ENCODE peak calls at places on chromosomes 6 and 20, in four cellular contexts. One of them, this sample, is unnamed.

GRCh38 chr6:21831531-21832291 is 238.2 kb downstream of the SOX4 start:
- DNase-seq in pancreas: no peak
- DNase-seq in psoas muscle: no peak
- DNase-seq in astrocyte of the cerebellum: peak
- DNase-seq in this sample: no peak

GRCh38 chr6:128456510-128457244 is 63.7 kb downstream of the PTPRK start:
- DNase-seq in astrocyte of the cerebellum: no peak
- DNase-seq in psoas muscle: no peak
- DNase-seq in pancreas: no peak
- DNase-seq in this sample: no peak

GRCh38 chr6:16338577-16339262 is 100.3 kb downstream of the GMPR start:
- DNase-seq in astrocyte of the cerebellum: peak
- DNase-seq in pancreas: no peak
- DNase-seq in psoas muscle: peak
- DNase-seq in this sample: peak

GRCh38 chr6:151400473-151400872 is 9.1 kb upstream of the ZBTB2 start:
- DNase-seq in pancreas: no peak
- DNase-seq in psoas muscle: no peak
- DNase-seq in astrocyte of the cerebellum: no peak
- DNase-seq in this sample: no peak

GRCh38 chr20:41848180-41848579 is 230.0 kb upstream of the CHD6 start:
- DNase-seq in astrocyte of the cerebellum: no peak
- DNase-seq in psoas muscle: no peak
- DNase-seq in pancreas: no peak
- DNase-seq in this sample: no peak

GRCh38 chr6:18585032-18585573 is 198.0 kb downstream of the RNF144B start:
- DNase-seq in pancreas: no peak
- DNase-seq in psoas muscle: peak
- DNase-seq in astrocyte of the cerebellum: peak
- DNase-seq in this sample: no peak

GRCh38 chr6:85273870-85274269 is 176.0 kb upstream of the NT5E start:
- DNase-seq in psoas muscle: no peak
- DNase-seq in pancreas: no peak
- DNase-seq in astrocyte of the cerebellum: no peak
- DNase-seq in this sample: no peak

GRCh38 chr6:35327349-35328027 is 14.9 kb upstream of the PPARD start:
- DNase-seq in pancreas: peak
- DNase-seq in psoas muscle: no peak
- DNase-seq in astrocyte of the cerebellum: no peak
- DNase-seq in this sample: no peak

GRCh38 chr20:1108437-1108920 is 9.9 kb upstream of the PSMF1 start:
- DNase-seq in pancreas: peak
- DNase-seq in psoas muscle: peak
- DNase-seq in astrocyte of the cerebellum: no peak
- DNase-seq in this sample: no peak

GRCh38 chr6:169075211-169075621 is 178.4 kb downstream of the THBS2 start:
- DNase-seq in pancreas: no peak
- DNase-seq in psoas muscle: peak
- DNase-seq in astrocyte of the cerebellum: peak
- DNase-seq in this sample: peak

GRCh38 chr6:29011276-29011734 is 6.2 kb upstream of the ZNF311 start:
- DNase-seq in astrocyte of the cerebellum: peak
- DNase-seq in psoas muscle: no peak
- DNase-seq in pancreas: no peak
- DNase-seq in this sample: peak

GRCh38 chr6:124660185-124660584 is 302.1 kb upstream of the RNF217 start:
- DNase-seq in astrocyte of the cerebellum: no peak
- DNase-seq in psoas muscle: no peak
- DNase-seq in pancreas: no peak
- DNase-seq in this sample: no peak

GRCh38 chr6:41100871-41101287 is 28.1 kb downstream of the NFYA start:
- DNase-seq in psoas muscle: peak
- DNase-seq in astrocyte of the cerebellum: no peak
- DNase-seq in pancreas: peak
- DNase-seq in this sample: no peak

GRCh38 chr20:45257161-45257560 is 2.8 kb upstream of the SLPI start:
- DNase-seq in psoas muscle: no peak
- DNase-seq in astrocyte of the cerebellum: no peak
- DNase-seq in pancreas: no peak
- DNase-seq in this sample: no peak

GRCh38 chr6:15293674-15294073 is 47.8 kb downstream of the JARID2 start:
- DNase-seq in pancreas: no peak
- DNase-seq in astrocyte of the cerebellum: no peak
- DNase-seq in psoas muscle: no peak
- DNase-seq in this sample: no peak

GRCh38 chr20:17315491-17316231 is 88.8 kb downstream of the PCSK2 start:
- DNase-seq in psoas muscle: no peak
- DNase-seq in pancreas: peak
- DNase-seq in astrocyte of the cerebellum: no peak
- DNase-seq in this sample: no peak

GRCh38 chr20:40741507-40742106 is 52.6 kb upstream of the MAFB start:
- DNase-seq in astrocyte of the cerebellum: no peak
- DNase-seq in pancreas: no peak
- DNase-seq in psoas muscle: peak
- DNase-seq in this sample: peak

GRCh38 chr6:108589244-108589730 is 28.6 kb downstream of the FOXO3 start:
- DNase-seq in pancreas: peak
- DNase-seq in psoas muscle: peak
- DNase-seq in astrocyte of the cerebellum: no peak
- DNase-seq in this sample: peak

GRCh38 chr6:110859335-110859792 is 15.2 kb upstream of the AMD1 start:
- DNase-seq in astrocyte of the cerebellum: no peak
- DNase-seq in psoas muscle: no peak
- DNase-seq in pancreas: no peak
- DNase-seq in this sample: no peak

GRCh38 chr20:2476742-2477615 is 6.4 kb upstream of the SNRPB start:
- DNase-seq in psoas muscle: no peak
- DNase-seq in astrocyte of the cerebellum: no peak
- DNase-seq in pancreas: no peak
- DNase-seq in this sample: no peak

GRCh38 chr20:34042286-34042685 is 48.6 kb downstream of the RALY start:
- DNase-seq in pancreas: no peak
- DNase-seq in psoas muscle: no peak
- DNase-seq in astrocyte of the cerebellum: no peak
- DNase-seq in this sample: no peak

GRCh38 chr6:30683137-30683979 is 3.1 kb downstream of the PPP1R18 start:
- DNase-seq in astrocyte of the cerebellum: no peak
- DNase-seq in psoas muscle: no peak
- DNase-seq in pancreas: peak
- DNase-seq in this sample: no peak

GRCh38 chr6:64220776-64221175 is 585.2 kb downstream of the PHF3 start:
- DNase-seq in pancreas: no peak
- DNase-seq in astrocyte of the cerebellum: no peak
- DNase-seq in psoas muscle: no peak
- DNase-seq in this sample: no peak

GRCh38 chr6:26199773-26200728 is 112.8 kb downstream of the HFE start:
- DNase-seq in psoas muscle: no peak
- DNase-seq in pancreas: no peak
- DNase-seq in astrocyte of the cerebellum: no peak
- DNase-seq in this sample: peak

GRCh38 chr6:1224514-1224913 is 87.4 kb upstream of the FOXQ1 start:
- DNase-seq in psoas muscle: no peak
- DNase-seq in pancreas: no peak
- DNase-seq in astrocyte of the cerebellum: no peak
- DNase-seq in this sample: no peak

GRCh38 chr20:61439251-61439650 is 187.2 kb downstream of the CDH4 start:
- DNase-seq in astrocyte of the cerebellum: no peak
- DNase-seq in pancreas: no peak
- DNase-seq in psoas muscle: no peak
- DNase-seq in this sample: no peak

GRCh38 chr20:10622657-10623418 is 51.0 kb downstream of the JAG1 start:
- DNase-seq in astrocyte of the cerebellum: peak
- DNase-seq in pancreas: no peak
- DNase-seq in psoas muscle: peak
- DNase-seq in this sample: peak

GRCh38 chr20:40056186-40056585 is 632.9 kb downstream of the MAFB start:
- DNase-seq in astrocyte of the cerebellum: no peak
- DNase-seq in pancreas: no peak
- DNase-seq in psoas muscle: no peak
- DNase-seq in this sample: no peak

GRCh38 chr6:147448775-147449174 is 59.7 kb upstream of the SAMD5 start:
- DNase-seq in astrocyte of the cerebellum: no peak
- DNase-seq in psoas muscle: no peak
- DNase-seq in pancreas: no peak
- DNase-seq in this sample: no peak

GRCh38 chr6:138044972-138045371 is 62.2 kb downstream of the PERP start:
- DNase-seq in pancreas: no peak
- DNase-seq in astrocyte of the cerebellum: no peak
- DNase-seq in psoas muscle: no peak
- DNase-seq in this sample: no peak

GRCh38 chr20:1840865-1841553 is 54.2 kb upstream of the SIRPA start:
- DNase-seq in pancreas: no peak
- DNase-seq in astrocyte of the cerebellum: no peak
- DNase-seq in psoas muscle: no peak
- DNase-seq in this sample: no peak

GRCh38 chr6:77094821-77095220 is 368.5 kb downstream of the HTR1B start:
- DNase-seq in psoas muscle: no peak
- DNase-seq in pancreas: no peak
- DNase-seq in astrocyte of the cerebellum: no peak
- DNase-seq in this sample: no peak

DNA sequence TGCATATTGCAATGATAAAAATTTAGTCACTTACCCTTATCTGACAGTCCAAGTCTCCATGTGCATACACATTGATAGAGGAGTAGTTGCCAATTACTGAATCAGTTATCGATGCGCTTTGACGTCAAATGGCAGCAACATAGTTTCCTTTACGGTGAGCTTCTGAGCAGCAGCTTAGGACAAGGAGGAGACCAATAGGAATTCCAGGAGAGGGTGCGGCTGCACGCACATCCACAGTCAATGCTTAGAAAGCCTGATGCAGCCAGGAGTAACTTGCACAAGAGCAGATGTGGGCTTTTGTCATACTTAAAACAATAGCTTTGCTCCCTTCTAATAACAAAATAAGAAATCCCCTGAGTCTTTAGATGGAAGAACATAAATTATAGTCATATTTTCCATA is 442.0 kb downstream of the BCKDHB start:
- DNase-seq in psoas muscle: no peak
- DNase-seq in astrocyte of the cerebellum: no peak
- DNase-seq in pancreas: no peak
- DNase-seq in this sample: no peak
- H3K4me3 ChIP-seq in psoas muscle: no peak
- H3K4me3 ChIP-seq in astrocyte of the cerebellum: no peak
- H3K4me3 ChIP-seq in pancreas: no peak
- H3K4me3 ChIP-seq in this sample: no peak

DNA sequence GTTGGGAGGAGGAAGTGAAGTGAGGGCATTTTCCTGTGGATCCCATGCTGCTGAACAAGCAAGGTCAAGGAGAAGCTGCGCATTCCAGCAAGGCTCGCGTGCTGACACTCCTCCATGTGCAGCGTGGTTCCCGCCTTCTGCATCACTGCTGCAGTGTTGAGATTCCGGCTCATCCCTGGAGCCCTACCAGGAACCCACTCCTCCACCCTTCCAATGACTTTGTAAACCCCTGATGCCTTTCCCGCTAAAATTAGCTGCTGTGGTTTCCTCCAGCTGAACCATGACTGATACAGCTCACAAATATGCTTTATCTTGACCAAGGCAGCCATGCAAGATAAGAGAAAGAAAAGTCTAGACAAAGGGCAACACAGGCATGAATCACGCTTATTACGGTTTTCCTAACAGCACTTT is 14.0 kb upstream of the BNIP5 start:
- DNase-seq in pancreas: no peak
- DNase-seq in astrocyte of the cerebellum: peak
- DNase-seq in psoas muscle: no peak
- DNase-seq in this sample: no peak
- H3K4me3 ChIP-seq in pancreas: no peak
- H3K4me3 ChIP-seq in astrocyte of the cerebellum: no peak
- H3K4me3 ChIP-seq in psoas muscle: no peak
- H3K4me3 ChIP-seq in this sample: no peak

DNA sequence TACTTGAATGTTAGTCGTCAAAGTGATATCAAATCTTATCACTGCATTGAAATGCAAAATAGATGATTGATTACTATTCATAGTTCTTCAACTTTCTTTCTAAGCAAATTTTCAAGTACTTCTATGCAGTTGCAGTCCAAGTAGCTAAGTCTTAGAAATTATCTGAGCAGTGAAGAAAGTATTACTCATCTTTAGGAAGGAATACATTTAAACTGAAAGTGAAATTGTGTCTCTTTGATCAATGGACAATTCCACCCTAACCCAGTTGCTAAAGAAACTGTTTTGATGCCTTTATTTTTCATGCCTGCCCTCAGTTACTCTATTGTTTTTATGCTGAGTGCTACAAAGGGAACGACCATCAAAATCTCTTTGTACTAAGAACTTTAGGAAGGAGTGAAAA is 337.4 kb downstream of the GRIK2 start:
- DNase-seq in pancreas: no peak
- DNase-seq in astrocyte of the cerebellum: no peak
- DNase-seq in psoas muscle: no peak
- DNase-seq in this sample: no peak
- H3K4me3 ChIP-seq in pancreas: no peak
- H3K4me3 ChIP-seq in astrocyte of the cerebellum: no peak
- H3K4me3 ChIP-seq in psoas muscle: no peak
- H3K4me3 ChIP-seq in this sample: no peak

GRCh38 chr6:67200626-67201403 is 1434.3 kb upstream of the ADGRB3 start:
- DNase-seq in psoas muscle: no peak
- DNase-seq in astrocyte of the cerebellum: no peak
- DNase-seq in pancreas: no peak
- DNase-seq in this sample: no peak
- H3K4me3 ChIP-seq in psoas muscle: no peak
- H3K4me3 ChIP-seq in astrocyte of the cerebellum: no peak
- H3K4me3 ChIP-seq in pancreas: no peak
- H3K4me3 ChIP-seq in this sample: no peak

GRCh38 chr20:23083553-23084220 is 2.4 kb downstream of the CD93 start:
- DNase-seq in pancreas: no peak
- DNase-seq in psoas muscle: no peak
- DNase-seq in astrocyte of the cerebellum: no peak
- DNase-seq in this sample: no peak

GRCh38 chr20:23084282-23084844 is 1.8 kb downstream of the CD93 start:
- DNase-seq in psoas muscle: no peak
- DNase-seq in astrocyte of the cerebellum: no peak
- DNase-seq in pancreas: no peak
- DNase-seq in this sample: no peak

GRCh38 chr20:23084845-23085355 is 1.2 kb downstream of the CD93 start:
- DNase-seq in pancreas: no peak
- DNase-seq in astrocyte of the cerebellum: no peak
- DNase-seq in psoas muscle: no peak
- DNase-seq in this sample: no peak

GRCh38 chr20:23081263-23081811 is 4.8 kb downstream of the CD93 start:
- DNase-seq in astrocyte of the cerebellum: no peak
- DNase-seq in pancreas: no peak
- DNase-seq in psoas muscle: no peak
- DNase-seq in this sample: no peak

GRCh38 chr20:23082846-23083552 is 3.1 kb downstream of the CD93 start:
- DNase-seq in pancreas: peak
- DNase-seq in astrocyte of the cerebellum: no peak
- DNase-seq in psoas muscle: no peak
- DNase-seq in this sample: no peak
- H3K4me3 ChIP-seq in pancreas: no peak
- H3K4me3 ChIP-seq in astrocyte of the cerebellum: no peak
- H3K4me3 ChIP-seq in psoas muscle: peak
- H3K4me3 ChIP-seq in this sample: peak

GRCh38 chr20:43948455-43948854 is 33.8 kb downstream of the TOX2 start:
- DNase-seq in psoas muscle: no peak
- DNase-seq in pancreas: no peak
- DNase-seq in astrocyte of the cerebellum: no peak
- DNase-seq in this sample: no peak
- H3K4me3 ChIP-seq in psoas muscle: no peak
- H3K4me3 ChIP-seq in pancreas: no peak
- H3K4me3 ChIP-seq in astrocyte of the cerebellum: no peak
- H3K4me3 ChIP-seq in this sample: no peak

This sample was measured in tibial artery.